ENCODE peak calls at places on chromosomes 2 and 18, in five cellular contexts. S is mammary epithelial cell, W is PC-3, O is neural progenitor cell, C is HCT116. N is an unnamed sample.

GRCh38 chr2:100845141-100845991 is 25.4 kb downstream of the NPAS2 start:
- DNase-seq in C (no peak), W (no peak), O (no peak), S (no peak), N (no peak)

GRCh38 chr2:203857656-203858055 is 9.9 kb upstream of the CTLA4 start:
- DNase-seq in O (no peak), S (no peak), C (no peak), W (no peak), N (no peak)

GRCh38 chr18:38025433-38026038 is 459.9 kb upstream of the CELF4 start:
- DNase-seq in C (no peak), W (peak), O (peak), S (no peak), N (no peak)

GRCh38 chr2:37472959-37473358 is 128.5 kb downstream of the QPCT start:
- DNase-seq in C (no peak), S (peak), O (no peak), W (peak), N (peak)

GRCh38 chr18:74310411-74310810 is 5.2 kb upstream of the C18orf63 start:
- DNase-seq in C (no peak), O (no peak), S (peak), W (peak), N (peak)

GRCh38 chr2:200479617-200480292 is 30.1 kb downstream of the KCTD18 start:
- DNase-seq in W (peak), C (no peak), O (no peak), S (peak), N (peak)

GRCh38 chr2:102238039-102238756 is 51.4 kb downstream of the IL1RL2 start:
- DNase-seq in O (no peak), C (no peak), S (no peak), W (no peak), N (peak)

GRCh38 chr18:6650063-6650462 is 79.5 kb upstream of the ARHGAP28 start:
- DNase-seq in C (no peak), O (no peak), S (no peak), W (no peak), N (no peak)

GRCh38 chr2:83221258-83221657 is 1237.8 kb downstream of the SUCLG1 start:
- DNase-seq in C (no peak), O (no peak), S (peak), W (peak), N (peak)

GRCh38 chr2:231162036-231162345 is 36.4 kb upstream of the ARMC9 start:
- DNase-seq in S (peak), C (no peak), O (no peak), W (peak), N (peak)

GRCh38 chr2:66762761-66763160 is 327.8 kb downstream of the MEIS1 start:
- DNase-seq in W (no peak), S (no peak), O (no peak), C (no peak), N (no peak)

GRCh38 chr2:28695245-28695647 is 56.4 kb upstream of the PPP1CB start:
- DNase-seq in S (no peak), C (no peak), O (peak), W (no peak), N (no peak)

GRCh38 chr2:15073639-15074038 is 441.1 kb downstream of the LRATD1 start:
- DNase-seq in O (no peak), C (no peak), W (peak), S (peak), N (no peak)

GRCh38 chr2:142130111-142131015 is 453 bp downstream of the LRP1B start:
- DNase-seq in C (peak), O (peak), W (peak), S (peak), N (peak)
- TF ChIP-seq EZH2 in C (no peak), O (peak), W (no peak), S (no peak), N (no peak)

GRCh38 chr2:120719471-120719870 is 16.2 kb upstream of the GLI2 start:
- DNase-seq in C (no peak), S (no peak), W (no peak), O (no peak), N (no peak)

GRCh38 chr2:120720746-120721145 is 14.9 kb upstream of the GLI2 start:
- DNase-seq in O (no peak), S (no peak), W (no peak), C (no peak), N (no peak)

GRCh38 chr2:120720176-120720575 is 15.5 kb upstream of the GLI2 start:
- DNase-seq in S (no peak), C (no peak), O (no peak), W (no peak), N (no peak)

GRCh38 chr2:120722211-120722602 is 13.5 kb upstream of the GLI2 start:
- DNase-seq in C (no peak), O (no peak), S (no peak), W (no peak), N (no peak)

DNA sequence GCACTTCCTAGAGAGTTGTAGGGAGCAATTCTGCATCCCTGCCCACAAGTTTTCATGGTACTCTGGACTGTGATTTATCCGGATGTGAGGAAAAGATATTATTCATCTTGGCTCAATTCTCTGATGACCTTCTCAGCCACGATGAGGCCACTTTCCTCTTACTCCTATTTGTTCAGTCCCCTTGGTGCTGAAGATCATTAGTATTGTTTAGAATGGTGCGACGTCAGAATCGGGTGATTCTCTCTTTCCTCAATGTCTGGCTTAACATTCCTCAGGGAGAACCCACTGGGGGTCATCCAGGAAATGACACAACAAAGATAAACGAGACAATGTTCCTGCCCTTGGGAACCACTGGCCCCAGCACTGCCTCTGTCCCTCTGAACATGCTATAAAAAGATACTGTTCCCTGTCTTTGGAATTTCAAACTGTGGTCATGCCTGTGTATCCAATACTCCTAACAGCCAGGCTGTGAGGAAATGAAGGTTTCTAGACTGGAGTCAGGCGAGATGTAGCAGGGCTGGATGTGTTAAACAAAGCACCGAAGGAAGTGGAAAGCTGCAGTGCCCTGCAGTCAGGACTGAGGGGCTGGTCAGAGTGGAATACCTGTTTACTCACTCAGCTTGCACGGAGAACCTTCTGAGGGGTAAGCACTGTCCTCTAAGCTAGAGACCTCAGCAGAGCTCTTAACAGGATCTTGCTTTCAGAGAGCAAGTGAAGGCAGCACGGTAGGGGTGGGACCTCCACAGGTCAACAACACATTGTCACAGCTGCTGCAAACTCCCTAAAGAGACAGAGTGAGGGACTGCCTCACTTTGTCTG is 12.9 kb upstream of the GLI2 start:
- DNase-seq in S (no peak), C (no peak), W (peak), O (peak), N (peak)
- H3K9ac ChIP-seq in S (no peak), C (no peak), W (peak), O (no peak), N (peak)

DNA sequence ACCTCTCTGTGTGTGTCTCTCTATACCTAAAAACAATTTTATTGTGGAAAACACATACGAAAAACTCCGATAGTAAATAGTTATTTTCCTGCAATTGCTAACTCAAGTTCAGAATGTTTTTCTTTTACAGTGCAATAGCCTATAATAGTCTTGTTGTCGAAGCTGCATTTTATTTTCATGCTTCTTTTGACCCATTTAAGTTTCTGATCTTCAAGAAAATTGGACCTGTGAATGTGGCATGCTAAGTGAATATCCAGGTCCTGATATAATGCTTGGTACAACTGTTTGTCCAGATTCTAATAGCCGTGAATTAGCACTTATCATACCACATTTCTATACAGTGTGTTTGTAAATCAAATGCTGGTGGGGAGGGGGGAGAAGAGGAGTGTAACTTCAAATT is 3.1 kb upstream of the ONECUT2 start:
- DNase-seq in W (no peak), S (no peak), O (no peak), C (no peak), N (no peak)
- TF ChIP-seq EZH2 in W (no peak), S (no peak), O (peak), C (no peak), N (no peak)

GRCh38 chr2:36411962-36412444 is 56.4 kb downstream of the CRIM1 start:
- DNase-seq in S (no peak), O (peak), C (no peak), W (no peak), N (no peak)

GRCh38 chr2:36414307-36414706 is 58.7 kb downstream of the CRIM1 start:
- DNase-seq in C (no peak), W (no peak), O (no peak), S (no peak), N (no peak)

GRCh38 chr2:36410681-36411080 is 55.1 kb downstream of the CRIM1 start:
- DNase-seq in W (no peak), C (no peak), S (no peak), O (no peak), N (no peak)

GRCh38 chr2:36415623-36416022 is 60.0 kb downstream of the CRIM1 start:
- DNase-seq in W (no peak), O (no peak), C (no peak), S (no peak), N (no peak)

DNA sequence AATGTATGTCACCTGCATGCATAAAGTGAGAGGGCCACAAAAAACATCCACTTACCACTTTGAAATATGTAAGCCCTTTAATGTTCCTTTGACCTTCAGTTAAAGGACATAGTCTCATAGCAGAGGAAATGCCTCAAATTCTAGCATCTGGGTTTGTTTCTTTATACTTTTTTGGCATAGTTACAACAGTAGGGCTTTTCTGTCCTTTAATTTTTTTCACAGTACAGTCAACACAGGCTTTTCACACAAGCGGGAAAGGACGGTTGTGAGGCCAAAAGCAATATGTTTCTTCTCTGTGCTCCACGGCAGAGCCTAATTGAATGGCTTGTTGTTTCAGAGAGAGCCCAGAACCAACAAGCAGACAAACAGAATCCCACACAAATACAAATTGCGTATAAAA is 57.6 kb downstream of the CRIM1 start:
- DNase-seq in C (no peak), S (no peak), W (no peak), O (no peak), N (peak)
- H3K9ac ChIP-seq in C (no peak), S (no peak), W (no peak), O (no peak), N (no peak)

DNA sequence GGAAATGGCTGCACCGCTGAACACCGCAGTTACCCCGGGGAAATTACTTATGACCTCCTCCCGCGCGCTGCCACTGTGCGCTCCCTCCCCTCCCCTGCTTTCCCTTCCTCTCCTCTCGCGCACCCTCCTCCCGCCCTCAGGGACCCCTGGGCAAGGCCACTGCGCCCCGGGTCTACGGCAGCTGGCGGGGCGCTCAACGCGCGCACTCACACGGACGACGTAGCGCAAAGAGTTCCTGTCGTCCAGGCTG is 7.9 kb downstream of the ALPP start:
- DNase-seq in W (no peak), S (no peak), C (no peak), O (peak), N (no peak)
- TF ChIP-seq EZH2 in W (no peak), S (peak), C (no peak), O (no peak), N (no peak)

GRCh38 chr2:233332125-233332524 is 22.2 kb upstream of the DGKD start:
- DNase-seq in W (no peak), C (no peak), O (no peak), S (no peak), N (no peak)
- H3K9ac ChIP-seq in W (no peak), C (no peak), O (no peak), S (no peak), N (no peak)

DNA sequence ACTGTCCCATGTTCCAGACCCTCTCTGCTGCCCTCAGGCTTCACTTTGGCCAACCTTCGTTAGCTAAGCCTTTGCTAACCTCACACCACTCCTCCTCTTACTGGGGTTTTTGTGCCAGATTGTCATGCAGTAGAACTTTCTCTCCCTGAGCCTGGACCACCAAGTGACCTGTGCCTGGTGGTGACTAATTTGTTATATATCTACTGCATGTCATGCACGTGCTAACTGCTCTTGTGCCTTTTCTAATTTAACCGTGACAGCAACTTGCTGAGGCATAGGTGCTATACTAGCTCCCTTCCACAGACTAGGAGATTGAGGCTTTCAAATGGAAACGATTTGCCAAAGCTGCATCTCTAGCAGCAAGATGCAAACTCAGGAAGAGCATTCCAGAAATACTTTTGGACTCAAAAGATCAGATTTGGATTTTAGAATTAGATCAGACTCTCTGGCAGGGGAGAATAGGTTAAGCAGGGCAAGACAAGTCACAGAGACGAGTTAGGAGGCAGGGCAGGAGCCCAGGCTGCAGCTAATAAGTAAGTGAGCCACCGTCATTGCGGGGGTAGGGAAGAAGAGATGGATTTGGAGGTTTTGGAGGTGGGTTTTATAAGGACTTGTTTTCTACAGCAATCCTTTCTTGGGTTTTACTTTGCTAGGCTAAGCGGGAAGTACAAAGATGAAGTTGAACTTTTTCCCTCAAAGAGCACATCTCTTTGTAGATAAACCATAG is 1.8 kb downstream of the PPP1R7 start:
- DNase-seq in W (no peak), C (no peak), S (no peak), O (no peak), N (peak)
- TF ChIP-seq EZH2 in W (no peak), C (no peak), S (no peak), O (no peak), N (no peak)

GRCh38 chr2:99637157-99637697 is 147.4 kb upstream of the REV1 start:
- DNase-seq in O (no peak), W (no peak), S (no peak), C (no peak), N (no peak)
- H3K9ac ChIP-seq in O (no peak), W (no peak), S (no peak), C (no peak), N (no peak)

GRCh38 chr2:218869064-218869463 is 9.5 kb downstream of the WNT6 start:
- DNase-seq in W (no peak), O (no peak), S (no peak), C (no peak), N (no peak)

GRCh38 chr2:218872645-218873358 is 7.8 kb upstream of the WNT10A start:
- DNase-seq in O (peak), W (no peak), C (no peak), S (no peak), N (no peak)

GRCh38 chr2:218870984-218871344 is 9.7 kb upstream of the WNT10A start:
- DNase-seq in S (no peak), O (no peak), C (no peak), W (no peak), N (no peak)

GRCh38 chr2:218873359-218874194 is 7.1 kb upstream of the WNT10A start:
- DNase-seq in W (no peak), C (no peak), O (peak), S (no peak), N (no peak)

DNA sequence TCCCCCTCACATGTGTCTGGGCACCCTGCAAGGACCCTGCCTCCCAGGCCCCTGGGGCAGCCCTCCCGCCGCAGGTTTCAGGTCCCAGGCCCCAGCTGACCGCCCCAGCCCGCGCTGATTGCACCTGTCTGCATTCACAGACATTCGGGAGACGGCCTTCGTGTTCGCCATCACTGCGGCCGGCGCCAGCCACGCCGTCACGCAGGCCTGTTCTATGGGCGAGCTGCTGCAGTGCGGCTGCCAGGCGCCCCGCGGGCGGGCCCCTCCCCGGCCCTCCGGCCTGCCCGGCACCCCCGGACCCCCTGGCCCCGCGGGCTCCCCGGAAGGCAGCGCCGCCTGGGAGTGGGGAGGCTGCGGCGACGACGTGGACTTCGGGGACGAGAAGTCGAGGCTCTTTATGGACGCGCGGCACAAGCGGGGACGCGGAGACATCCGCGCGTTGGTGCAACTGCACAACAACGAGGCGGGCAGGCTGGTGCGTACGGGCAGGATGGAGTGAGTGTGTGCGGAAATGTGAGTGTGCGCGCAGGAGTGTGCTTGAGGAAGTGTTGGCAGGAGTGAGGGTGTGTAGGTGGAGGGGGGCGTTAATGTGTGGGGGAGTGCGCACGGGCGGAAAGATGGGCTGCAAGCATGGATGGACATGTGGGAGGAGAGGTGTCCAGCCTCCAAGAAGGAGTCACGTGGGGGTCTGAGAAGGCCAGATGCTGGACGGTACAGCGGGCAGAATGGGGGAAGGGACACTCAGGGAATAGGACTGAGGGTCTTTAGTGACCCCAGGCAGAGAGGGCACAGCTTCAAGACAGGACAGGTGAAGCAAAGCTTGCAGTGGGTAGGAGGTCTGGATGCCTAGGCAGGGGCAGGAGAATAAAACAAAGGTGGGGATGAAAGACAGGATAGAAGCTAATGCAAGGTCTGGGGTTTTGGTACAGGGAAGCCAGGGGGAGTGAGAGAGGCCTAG is 9.0 kb upstream of the WNT10A start:
- DNase-seq in W (no peak), S (no peak), O (no peak), C (no peak), N (peak)
- TF ChIP-seq EZH2 in W (no peak), S (no peak), O (peak), C (no peak), N (no peak)

N was measured in GM23248.